ENCODE peak calls at places on chromosome 12, in seven cellular contexts. A, E, S, L, J, T and B are unnamed samples.

GRCh38 chr12:113249546-113249945 is 28.3 kb downstream of the TPCN1 start:
- DNase-seq in A (no peak), E (no peak), S (no peak), L (no peak), J (no peak), T (no peak), B (no peak)

GRCh38 chr12:80015660-80016059 is 80.8 kb upstream of the PPP1R12A start:
- DNase-seq in A (no peak), E (no peak), S (no peak), L (no peak), J (no peak), T (no peak), B (no peak)

GRCh38 chr12:104469066-104469465 is 12.3 kb downstream of the CHST11 start:
- DNase-seq in A (no peak), E (no peak), S (no peak), L (no peak), J (no peak), T (no peak), B (no peak)

GRCh38 chr12:92784795-92785562 is 82.2 kb downstream of the PLEKHG7 start:
- DNase-seq in A (peak), E (peak), S (no peak), L (no peak), J (no peak), T (no peak), B (peak)

GRCh38 chr12:96153131-96153724 is 40.9 kb upstream of the ELK3 start:
- DNase-seq in A (no peak), E (no peak), S (no peak), L (no peak), J (no peak), T (no peak), B (no peak)

GRCh38 chr12:93954160-93955112 is 193.9 kb upstream of the PLXNC1 start:
- DNase-seq in A (no peak), E (no peak), S (no peak), L (no peak), J (peak), T (no peak), B (peak)

GRCh38 chr12:51540996-51541395 is 50.0 kb upstream of the SCN8A start:
- DNase-seq in A (no peak), E (no peak), S (no peak), L (no peak), J (no peak), T (no peak), B (no peak)

GRCh38 chr12:4934651-4935050 is 24.9 kb downstream of the KCNA1 start:
- DNase-seq in A (no peak), E (no peak), S (no peak), L (no peak), J (no peak), T (no peak), B (no peak)

GRCh38 chr12:3328081-3328480 is 162.9 kb upstream of the PRMT8 start:
- DNase-seq in A (no peak), E (no peak), S (no peak), L (no peak), J (no peak), T (no peak), B (no peak)

GRCh38 chr12:125193376-125193775 is 128.1 kb downstream of the AACS start:
- DNase-seq in A (no peak), E (no peak), S (no peak), L (no peak), J (no peak), T (no peak), B (no peak)

GRCh38 chr12:55728185-55728931 is 451 bp downstream of the CD63 start:
- DNase-seq in A (no peak), E (no peak), S (peak), L (peak), J (no peak), T (no peak), B (peak)

GRCh38 chr12:124231980-124232653 is 62.8 kb upstream of the RFLNA start:
- DNase-seq in A (no peak), E (no peak), S (no peak), L (peak), J (no peak), T (no peak), B (no peak)

GRCh38 chr12:13195848-13196301 is 651 bp upstream of the EMP1 start:
- DNase-seq in A (no peak), E (no peak), S (no peak), L (peak), J (no peak), T (no peak), B (no peak)

GRCh38 chr12:11762723-11763326 is 113.4 kb downstream of the ETV6 start:
- DNase-seq in A (no peak), E (no peak), S (no peak), L (no peak), J (no peak), T (no peak), B (peak)

GRCh38 chr12:92362785-92363184 is 217.1 kb upstream of the BTG1 start:
- DNase-seq in A (no peak), E (no peak), S (no peak), L (no peak), J (no peak), T (no peak), B (no peak)

GRCh38 chr12:25051171-25051570 is 102.3 kb upstream of the BCAT1 start:
- DNase-seq in A (no peak), E (no peak), S (no peak), L (no peak), J (no peak), T (no peak), B (no peak)

GRCh38 chr12:12513416-12514006 is 49.2 kb downstream of the DUSP16 start:
- DNase-seq in A (no peak), E (no peak), S (no peak), L (no peak), J (no peak), T (no peak), B (no peak)

GRCh38 chr12:131105736-131106356 is 152.1 kb downstream of the ADGRD1 start:
- DNase-seq in A (no peak), E (no peak), S (no peak), L (no peak), J (no peak), T (peak), B (no peak)

GRCh38 chr12:108099778-108100177 is 29.3 kb upstream of the WSCD2 start:
- DNase-seq in A (no peak), E (no peak), S (no peak), L (no peak), J (no peak), T (no peak), B (no peak)

GRCh38 chr12:10873374-10873773 is 10.7 kb downstream of the PRH1 start:
- DNase-seq in A (no peak), E (no peak), S (no peak), L (no peak), J (no peak), T (no peak), B (no peak)

GRCh38 chr12:64090047-64090446 is 132.0 kb downstream of the KICS2 start:
- DNase-seq in A (no peak), E (no peak), S (no peak), L (no peak), J (no peak), T (no peak), B (no peak)

GRCh38 chr12:51371295-51371953 is 19.8 kb downstream of the GALNT6 start:
- DNase-seq in A (peak), E (peak), S (no peak), L (peak), J (peak), T (no peak), B (peak)

GRCh38 chr12:49868952-49869815 is 26.3 kb upstream of the BCDIN3D start:
- DNase-seq in A (no peak), E (no peak), S (peak), L (peak), J (peak), T (no peak), B (peak)

GRCh38 chr12:113961921-113962710 is 4.0 kb downstream of the RBM19 start:
- DNase-seq in A (peak), E (no peak), S (no peak), L (no peak), J (peak), T (no peak), B (no peak)

GRCh38 chr12:62767506-62767905 is 167.4 kb downstream of the PPM1H start:
- DNase-seq in A (no peak), E (no peak), S (no peak), L (no peak), J (no peak), T (no peak), B (no peak)

GRCh38 chr12:1907652-1908611 is 10.5 kb downstream of the CACNA2D4 start:
- DNase-seq in A (no peak), E (no peak), S (no peak), L (peak), J (no peak), T (no peak), B (peak)

GRCh38 chr12:117685115-117685926 is 283.5 kb downstream of the KSR2 start:
- DNase-seq in A (peak), E (no peak), S (no peak), L (peak), J (peak), T (no peak), B (peak)

GRCh38 chr12:51960890-51961289 is 9.4 kb downstream of the ACVR1B start:
- DNase-seq in A (no peak), E (no peak), S (no peak), L (no peak), J (no peak), T (no peak), B (no peak)

GRCh38 chr12:130026608-130027176 is 122.9 kb upstream of the TMEM132D start:
- DNase-seq in A (no peak), E (no peak), S (no peak), L (peak), J (no peak), T (no peak), B (peak)

GRCh38 chr12:46449161-46449715 is 76.7 kb upstream of the SLC38A2 start:
- DNase-seq in A (no peak), E (no peak), S (no peak), L (no peak), J (no peak), T (no peak), B (no peak)

GRCh38 chr12:71746983-71747611 is 7.6 kb upstream of the RAB21 start:
- DNase-seq in A (no peak), E (peak), S (peak), L (peak), J (peak), T (no peak), B (peak)